ENCODE peak calls at places on chromosome 17, in seven cellular contexts. X is tibial nerve, J is HL-60, D is left ventricle myocardium inferior, Y is Panc1, N is psoas muscle, T is A673. E is an unnamed sample.
A peak's percentile ranks its signal among the peaks of the same experiment; 100 is the strongest.

GRCh38 chr17:77086433-77087010 is 54.2 kb upstream of the SEC14L1 start:
- DNase-seq in X (peak; percentile 89), J (peak; percentile 59), D (peak; percentile 89), Y (peak; percentile 68), N (peak; percentile 88), T (peak; percentile 63), E (peak; percentile 81)

GRCh38 chr17:65984299-65984698 is 207.6 kb downstream of the CEP112 start:
- DNase-seq in X (no peak), J (no peak), D (no peak), Y (no peak), N (no peak), T (no peak), E (no peak)

GRCh38 chr17:5638596-5638995 is 54.3 kb upstream of the NLRP1 start:
- DNase-seq in X (no peak), J (no peak), D (no peak), Y (no peak), N (no peak), T (no peak), E (no peak)

GRCh38 chr17:58514795-58515157 is 338 bp upstream of the MTMR4 start:
- DNase-seq in X (no peak), J (no peak), D (no peak), Y (no peak), N (no peak), T (no peak), E (no peak)

GRCh38 chr17:21351366-21352065 is 24.6 kb upstream of the KCNJ12 start:
- DNase-seq in X (no peak), J (no peak), D (no peak), Y (no peak), N (no peak), T (no peak), E (peak; percentile 11)

GRCh38 chr17:81685108-81685507 is 1.3 kb downstream of the HGS start:
- DNase-seq in X (no peak), J (no peak), D (no peak), Y (no peak), N (no peak), T (peak; percentile 31), E (no peak)

GRCh38 chr17:62630365-62631085 is 3.1 kb downstream of the MRC2 start:
- DNase-seq in X (no peak), J (no peak), D (no peak), Y (no peak), N (no peak), T (no peak), E (no peak)

GRCh38 chr17:29412780-29413565 is 22.8 kb downstream of the TAOK1 start:
- DNase-seq in X (no peak), J (no peak), D (no peak), Y (no peak), N (no peak), T (peak; percentile 91), E (no peak)

GRCh38 chr17:46154151-46154816 is 38.9 kb downstream of the KANSL1 start:
- DNase-seq in X (no peak), J (no peak), D (no peak), Y (no peak), N (no peak), T (peak; percentile 54), E (no peak)

GRCh38 chr17:80855968-80856862 is 135.4 kb upstream of the CHMP6 start:
- DNase-seq in X (no peak), J (peak; percentile 85), D (no peak), Y (peak; percentile 89), N (peak; percentile 82), T (peak; percentile 48), E (peak; percentile 51)

GRCh38 chr17:78806451-78806850 is 24.4 kb upstream of the CYTH1 start:
- DNase-seq in X (no peak), J (no peak), D (no peak), Y (no peak), N (no peak), T (peak; percentile 52), E (no peak)

GRCh38 chr17:67223924-67224323 is 21.1 kb downstream of the HELZ start:
- DNase-seq in X (no peak), J (no peak), D (no peak), Y (no peak), N (no peak), T (peak; percentile 62), E (no peak)

GRCh38 chr17:48593126-48593829 is at the start of gene HOXB5:
- DNase-seq in X (no peak), J (no peak), D (no peak), Y (no peak), N (no peak), T (no peak), E (no peak)

GRCh38 chr17:81665205-81666091 is 957 bp downstream of the OXLD1 start:
- DNase-seq in X (no peak), J (peak; percentile 60), D (no peak), Y (no peak), N (no peak), T (peak; percentile 57), E (peak; percentile 54)

GRCh38 chr17:64641499-64641898 is 20.6 kb downstream of the SMURF2 start:
- DNase-seq in X (no peak), J (no peak), D (no peak), Y (no peak), N (no peak), T (peak; percentile 24), E (no peak)

GRCh38 chr17:29954405-29954804 is 13.0 kb downstream of the EFCAB5 start:
- DNase-seq in X (no peak), J (no peak), D (no peak), Y (no peak), N (no peak), T (peak; percentile 14), E (no peak)

GRCh38 chr17:62680541-62681052 is 53.1 kb downstream of the MRC2 start:
- DNase-seq in X (no peak), J (no peak), D (no peak), Y (no peak), N (no peak), T (no peak), E (no peak)

GRCh38 chr17:81164464-81165245 is 652 bp upstream of the PVALEF start:
- DNase-seq in X (no peak), J (no peak), D (no peak), Y (no peak), N (no peak), T (no peak), E (peak; percentile 54)

GRCh38 chr17:28125530-28126382 is 83.3 kb downstream of the NLK start:
- DNase-seq in X (no peak), J (no peak), D (no peak), Y (no peak), N (no peak), T (no peak), E (no peak)

GRCh38 chr17:64002658-64003525 is 4.7 kb downstream of the PRR29 start:
- DNase-seq in X (no peak), J (no peak), D (no peak), Y (no peak), N (no peak), T (no peak), E (no peak)

GRCh38 chr17:45284176-45285140 is 22.6 kb upstream of the SPATA32 start:
- DNase-seq in X (no peak), J (no peak), D (peak; percentile 75), Y (no peak), N (peak; percentile 80), T (no peak), E (no peak)

GRCh38 chr17:416293-417206 is 63.9 kb upstream of the RPH3AL start:
- DNase-seq in X (no peak), J (no peak), D (no peak), Y (no peak), N (no peak), T (no peak), E (no peak)

GRCh38 chr17:17841620-17842025 is 4.8 kb upstream of the SREBF1 start:
- DNase-seq in X (no peak), J (no peak), D (peak; percentile 77), Y (no peak), N (peak; percentile 50), T (no peak), E (peak; percentile 39)

GRCh38 chr17:72115789-72116520 is 4.9 kb upstream of the SOX9 start:
- DNase-seq in X (no peak), J (no peak), D (no peak), Y (no peak), N (no peak), T (no peak), E (no peak)

GRCh38 chr17:29778936-29779811 is 150.9 kb downstream of the SSH2 start:
- DNase-seq in X (peak; percentile 75), J (peak; percentile 25), D (peak; percentile 82), Y (peak; percentile 35), N (peak; percentile 72), T (peak; percentile 97), E (peak; percentile 77)

GRCh38 chr17:61400786-61401279 is 1.2 kb downstream of the TBX2 start:
- DNase-seq in X (no peak), J (no peak), D (no peak), Y (no peak), N (no peak), T (no peak), E (no peak)
- H3K27me3 ChIP-seq in X (peaks cover 74% of the 10 kb centered on the region), J (peaks cover 79% of the 10 kb centered on the region), D (peaks cover 99% of the 10 kb centered on the region), Y (no peaks in the 10 kb centered on the region), N (peaks cover 93% of the 10 kb centered on the region), T (peaks cover 94% of the 10 kb centered on the region), E (peaks cover 95% of the 10 kb centered on the region)

DNA sequence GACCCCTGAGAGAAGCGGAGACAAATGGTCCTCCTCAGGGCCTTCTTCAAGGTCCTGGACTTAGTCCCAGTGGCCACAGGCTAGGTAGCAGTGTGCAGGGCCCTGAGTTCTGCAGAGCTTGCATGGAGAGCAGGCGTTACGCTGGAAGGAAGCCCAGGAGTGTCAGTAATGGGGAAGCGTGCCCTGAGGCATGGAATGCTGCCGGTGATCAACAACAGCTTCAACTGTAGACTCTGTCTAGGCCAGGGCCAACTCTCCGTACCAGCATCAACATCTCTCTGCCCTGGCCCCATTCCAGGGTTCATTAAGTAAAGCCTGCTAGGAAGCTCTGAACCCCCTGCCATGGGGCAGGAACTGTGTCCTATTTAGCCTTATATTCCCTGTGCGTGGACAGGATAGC is 568 bp upstream of the TNK1 start:
- DNase-seq in X (no peak), J (no peak), D (peak; percentile 63), Y (no peak), N (peak; percentile 38), T (no peak), E (peak; percentile 42)
- H3K27ac ChIP-seq in X (peak overlapping the region; percentile 78), J (no peak overlapping the region), D (peak overlapping the region; percentile 65), Y (peak overlapping the region; percentile 68), N (peak overlapping the region; percentile 82), T (no peak overlapping the region), E (no peak overlapping the region)

GRCh38 chr17:37651846-37652245 is 8.6 kb upstream of the DDX52 start:
- DNase-seq in X (no peak), J (no peak), D (no peak), Y (no peak), N (no peak), T (no peak), E (no peak)

GRCh38 chr17:37659887-37660286 is 16.6 kb upstream of the DDX52 start:
- DNase-seq in X (no peak), J (no peak), D (no peak), Y (no peak), N (no peak), T (no peak), E (no peak)

GRCh38 chr17:37662358-37662757 is 19.1 kb upstream of the DDX52 start:
- DNase-seq in X (no peak), J (no peak), D (no peak), Y (no peak), N (no peak), T (no peak), E (no peak)

GRCh38 chr17:37661372-37662014 is 18.2 kb upstream of the DDX52 start:
- DNase-seq in X (no peak), J (no peak), D (no peak), Y (no peak), N (no peak), T (no peak), E (no peak)

GRCh38 chr17:37657202-37657601 is 14.0 kb upstream of the DDX52 start:
- DNase-seq in X (no peak), J (no peak), D (no peak), Y (no peak), N (no peak), T (no peak), E (no peak)
- TF ChIP-seq CTCF in X (no peak), J (no peak), D (no peak), Y (no peak), N (no peak), T (no peak), E (no peak)

GRCh38 chr17:74182041-74182783 is 21.3 kb upstream of the RPL38 start:
- DNase-seq in X (no peak), J (no peak), D (no peak), Y (no peak), N (no peak), T (no peak), E (no peak)
- H3K27me3 ChIP-seq in X (peaks cover 41% of the 10 kb centered on the region), J (no peaks in the 10 kb centered on the region), D (peaks cover 95% of the 10 kb centered on the region), Y (peaks cover 6% of the 10 kb centered on the region), N (peaks cover 29% of the 10 kb centered on the region), T (no peaks in the 10 kb centered on the region), E (no peaks in the 10 kb centered on the region)